ENCODE peak calls at places on chromosomes 6 and 20, in five cellular contexts. L, Y, T, V and Z are unnamed samples.

GRCh38 chr6:21263531-21264287 is 329.8 kb upstream of the SOX4 start:
- DNase-seq in L (no peak), Y (no peak), T (peak; percentile 23), V (no peak), Z (peak; percentile 32)

GRCh38 chr20:60477958-60478357 is 519.7 kb downstream of the CDH26 start:
- DNase-seq in L (no peak), Y (no peak), T (no peak), V (no peak), Z (no peak)

GRCh38 chr6:2843138-2843740 is 1.6 kb upstream of the SERPINB1 start:
- DNase-seq in L (no peak), Y (no peak), T (no peak), V (no peak), Z (no peak)

GRCh38 chr6:2651536-2651935 is 99.2 kb downstream of the MYLK4 start:
- DNase-seq in L (no peak), Y (no peak), T (no peak), V (no peak), Z (no peak)

GRCh38 chr6:82178084-82178758 is 69.3 kb downstream of the IBTK start:
- DNase-seq in L (no peak), Y (no peak), T (peak; percentile 48), V (no peak), Z (no peak)

GRCh38 chr6:137051790-137052472 is 7.2 kb upstream of the IL20RA start:
- DNase-seq in L (no peak), Y (no peak), T (no peak), V (no peak), Z (no peak)

GRCh38 chr6:17278289-17279061 is 2.7 kb upstream of the RBM24 start:
- DNase-seq in L (peak; percentile 32), Y (no peak), T (peak; percentile 79), V (no peak), Z (no peak)

GRCh38 chr6:135819665-135820064 is 31.8 kb upstream of the PDE7B start:
- DNase-seq in L (no peak), Y (no peak), T (no peak), V (no peak), Z (no peak)

GRCh38 chr6:106279179-106279578 is 46.4 kb downstream of the ATG5 start:
- DNase-seq in L (peak; percentile 37), Y (no peak), T (peak; percentile 93), V (no peak), Z (no peak)

GRCh38 chr20:17542993-17543412 is 11.8 kb upstream of the BFSP1 start:
- DNase-seq in L (no peak), Y (no peak), T (peak; percentile 72), V (no peak), Z (no peak)

GRCh38 chr20:48797275-48797825 is 30.4 kb downstream of the PREX1 start:
- DNase-seq in L (no peak), Y (no peak), T (no peak), V (no peak), Z (peak; percentile 89)

GRCh38 chr6:37289931-37290330 is 32.0 kb upstream of the TMEM217 start:
- DNase-seq in L (no peak), Y (no peak), T (no peak), V (no peak), Z (no peak)